ENCODE peak calls at places on chromosomes 11 and 22, in five cellular contexts. U is GM12891; N is Ammon's horn; Y is activated T-cell treated with anti-CD3 and anti-CD28 coated beads, Interleukin-2, amount 50 U/mL, for 24 hours; W is left ventricle myocardium inferior. S is an unnamed sample.

GRCh38 chr22:46376908-46377565 is 41.5 kb downstream of the TRMU start:
- DNase-seq in U (no peak), N (no peak), Y (no peak), W (no peak), S (no peak)

GRCh38 chr11:111539426-111540113 is 950 bp upstream of the LAYN start:
- DNase-seq in U (no peak), N (no peak), Y (peak; percentile 39), W (no peak), S (no peak)

GRCh38 chr11:11732116-11732515 is 109.7 kb upstream of the USP47 start:
- DNase-seq in U (no peak), N (no peak), Y (no peak), W (no peak), S (no peak)

GRCh38 chr11:4459470-4459869 is 10.4 kb downstream of the OR52K2 start:
- DNase-seq in U (no peak), N (peak; percentile 58), Y (no peak), W (no peak), S (no peak)

GRCh38 chr11:130451261-130452019 is 3.0 kb downstream of the ADAMTS15 start:
- DNase-seq in U (no peak), N (no peak), Y (no peak), W (peak; percentile 57), S (no peak)

GRCh38 chr11:62337682-62338181 is 484 bp downstream of the ASRGL1 start:
- DNase-seq in U (no peak), N (peak; percentile 55), Y (no peak), W (peak; percentile 20), S (peak; percentile 64)

GRCh38 chr11:63862923-63863322 is 24.0 kb downstream of the MARK2 start:
- DNase-seq in U (no peak), N (peak; percentile 43), Y (no peak), W (no peak), S (no peak)

GRCh38 chr22:44570476-44571445 is 72.7 kb upstream of the RTL6 start:
- DNase-seq in U (no peak), N (no peak), Y (peak; percentile 13), W (no peak), S (peak; percentile 41)

S was measured in activated effector memory CD4-positive, alpha-beta T cell treated with anti-CD3 and anti-CD28 coated beads, Interleukin-2, amount 50 U/mL, for 16 hours.